ENCODE peak calls at places on chromosome 1, in nine cellular contexts. One of them, this sample, is unnamed.

GRCh38 chr1:205729945-205730610 is 19.9 kb downstream of the NUCKS1 start:
- DNase-seq in AG04450: no peak
- DNase-seq in heart left ventricle: no peak
- DNase-seq in coronary artery: no peak
- DNase-seq in NB4: no peak
- DNase-seq in cardiac fibroblast: no peak
- DNase-seq in GM13977: no peak
- DNase-seq in GM10248: no peak
- DNase-seq in GM23338: no peak
- DNase-seq in this sample: no peak

GRCh38 chr1:212557739-212558664 is 50.6 kb upstream of the ATF3 start:
- DNase-seq in heart left ventricle: peak; percentile 79
- DNase-seq in GM23338: peak; percentile 70
- DNase-seq in NB4: peak; percentile 5
- DNase-seq in AG04450: no peak
- DNase-seq in GM13977: no peak
- DNase-seq in cardiac fibroblast: peak; percentile 9
- DNase-seq in coronary artery: no peak
- DNase-seq in GM10248: no peak
- DNase-seq in this sample: peak; percentile 53

GRCh38 chr1:244969355-244970235 is 105.3 kb upstream of the HNRNPU start:
- DNase-seq in GM13977: peak; percentile 35
- DNase-seq in GM23338: peak; percentile 75
- DNase-seq in heart left ventricle: peak; percentile 87
- DNase-seq in NB4: peak; percentile 90
- DNase-seq in AG04450: peak; percentile 29
- DNase-seq in cardiac fibroblast: peak; percentile 95
- DNase-seq in GM10248: peak; percentile 26
- DNase-seq in coronary artery: peak; percentile 94
- DNase-seq in this sample: peak; percentile 85

GRCh38 chr1:153526132-153526543 is 9.7 kb downstream of the S100A6 start:
- DNase-seq in AG04450: no peak
- DNase-seq in GM10248: no peak
- DNase-seq in GM23338: no peak
- DNase-seq in coronary artery: no peak
- DNase-seq in cardiac fibroblast: no peak
- DNase-seq in NB4: no peak
- DNase-seq in heart left ventricle: no peak
- DNase-seq in GM13977: no peak
- DNase-seq in this sample: peak; percentile 93

GRCh38 chr1:204396015-204396583 is 15.5 kb downstream of the PPP1R15B start:
- DNase-seq in GM13977: no peak
- DNase-seq in cardiac fibroblast: no peak
- DNase-seq in GM23338: no peak
- DNase-seq in GM10248: no peak
- DNase-seq in AG04450: no peak
- DNase-seq in heart left ventricle: no peak
- DNase-seq in NB4: no peak
- DNase-seq in coronary artery: no peak
- DNase-seq in this sample: no peak

GRCh38 chr1:36874271-36875017 is 159.9 kb downstream of the GRIK3 start:
- DNase-seq in cardiac fibroblast: no peak
- DNase-seq in GM10248: no peak
- DNase-seq in NB4: no peak
- DNase-seq in AG04450: no peak
- DNase-seq in GM23338: no peak
- DNase-seq in GM13977: no peak
- DNase-seq in heart left ventricle: no peak
- DNase-seq in coronary artery: peak; percentile 35
- DNase-seq in this sample: no peak

GRCh38 chr1:154019280-154019679 is 28.7 kb downstream of the RPS27 start:
- DNase-seq in AG04450: no peak
- DNase-seq in cardiac fibroblast: no peak
- DNase-seq in GM13977: no peak
- DNase-seq in coronary artery: no peak
- DNase-seq in GM10248: no peak
- DNase-seq in heart left ventricle: no peak
- DNase-seq in NB4: no peak
- DNase-seq in GM23338: no peak
- DNase-seq in this sample: no peak

GRCh38 chr1:10575616-10576015 is 100.9 kb downstream of the PEX14 start:
- DNase-seq in NB4: no peak
- DNase-seq in GM23338: no peak
- DNase-seq in GM13977: no peak
- DNase-seq in heart left ventricle: no peak
- DNase-seq in AG04450: peak; percentile 26
- DNase-seq in GM10248: no peak
- DNase-seq in cardiac fibroblast: peak; percentile 81
- DNase-seq in coronary artery: no peak
- DNase-seq in this sample: peak; percentile 57

GRCh38 chr1:174428739-174429138 is 19.0 kb upstream of the GPR52 start:
- DNase-seq in GM23338: no peak
- DNase-seq in GM10248: no peak
- DNase-seq in coronary artery: no peak
- DNase-seq in AG04450: no peak
- DNase-seq in heart left ventricle: no peak
- DNase-seq in cardiac fibroblast: no peak
- DNase-seq in GM13977: no peak
- DNase-seq in NB4: no peak
- DNase-seq in this sample: no peak

GRCh38 chr1:54273092-54273836 is 73.3 kb downstream of the MRPL37 start:
- DNase-seq in GM13977: no peak
- DNase-seq in NB4: no peak
- DNase-seq in GM10248: no peak
- DNase-seq in AG04450: peak; percentile 83
- DNase-seq in coronary artery: peak; percentile 97
- DNase-seq in heart left ventricle: no peak
- DNase-seq in GM23338: peak; percentile 72
- DNase-seq in cardiac fibroblast: peak; percentile 43
- DNase-seq in this sample: no peak

GRCh38 chr1:91427741-91428140 is 23.1 kb upstream of the HFM1 start:
- DNase-seq in heart left ventricle: no peak
- DNase-seq in NB4: no peak
- DNase-seq in GM13977: no peak
- DNase-seq in coronary artery: no peak
- DNase-seq in cardiac fibroblast: no peak
- DNase-seq in GM23338: peak; percentile 4
- DNase-seq in GM10248: no peak
- DNase-seq in AG04450: no peak
- DNase-seq in this sample: no peak

GRCh38 chr1:71828431-71829012 is 453.8 kb downstream of the NEGR1 start:
- DNase-seq in coronary artery: no peak
- DNase-seq in NB4: no peak
- DNase-seq in heart left ventricle: no peak
- DNase-seq in GM13977: no peak
- DNase-seq in GM23338: no peak
- DNase-seq in cardiac fibroblast: no peak
- DNase-seq in GM10248: no peak
- DNase-seq in AG04450: no peak
- DNase-seq in this sample: no peak

GRCh38 chr1:62395291-62395690 is 41.6 kb upstream of the USP1 start:
- DNase-seq in coronary artery: no peak
- DNase-seq in GM13977: no peak
- DNase-seq in AG04450: no peak
- DNase-seq in GM23338: no peak
- DNase-seq in cardiac fibroblast: no peak
- DNase-seq in NB4: no peak
- DNase-seq in GM10248: no peak
- DNase-seq in heart left ventricle: no peak
- DNase-seq in this sample: no peak

GRCh38 chr1:245060684-245061374 is 94.0 kb upstream of the KIF26B start:
- DNase-seq in coronary artery: no peak
- DNase-seq in NB4: no peak
- DNase-seq in GM10248: no peak
- DNase-seq in cardiac fibroblast: peak; percentile 28
- DNase-seq in heart left ventricle: no peak
- DNase-seq in GM13977: no peak
- DNase-seq in GM23338: no peak
- DNase-seq in AG04450: no peak
- DNase-seq in this sample: no peak

GRCh38 chr1:156671804-156672203 is 5.4 kb downstream of the NES start:
- DNase-seq in heart left ventricle: no peak
- DNase-seq in GM13977: no peak
- DNase-seq in coronary artery: no peak
- DNase-seq in GM10248: no peak
- DNase-seq in cardiac fibroblast: no peak
- DNase-seq in NB4: no peak
- DNase-seq in GM23338: no peak
- DNase-seq in AG04450: no peak
- DNase-seq in this sample: no peak

GRCh38 chr1:19033516-19033840 is 77.0 kb upstream of the IFFO2 start:
- DNase-seq in GM23338: no peak
- DNase-seq in NB4: no peak
- DNase-seq in coronary artery: no peak
- DNase-seq in GM13977: no peak
- DNase-seq in GM10248: no peak
- DNase-seq in cardiac fibroblast: no peak
- DNase-seq in AG04450: no peak
- DNase-seq in heart left ventricle: no peak
- DNase-seq in this sample: peak; percentile 59

GRCh38 chr1:74468982-74469603 is 43.3 kb downstream of the LRRC53 start:
- DNase-seq in GM13977: peak; percentile 45
- DNase-seq in AG04450: peak; percentile 26
- DNase-seq in GM10248: peak; percentile 18
- DNase-seq in GM23338: peak; percentile 77
- DNase-seq in heart left ventricle: no peak
- DNase-seq in NB4: peak; percentile 31
- DNase-seq in cardiac fibroblast: peak; percentile 61
- DNase-seq in coronary artery: no peak
- DNase-seq in this sample: peak; percentile 54

GRCh38 chr1:180522204-180522497 is 19.8 kb upstream of the ACBD6 start:
- DNase-seq in coronary artery: no peak
- DNase-seq in AG04450: no peak
- DNase-seq in GM13977: no peak
- DNase-seq in NB4: no peak
- DNase-seq in cardiac fibroblast: no peak
- DNase-seq in GM23338: peak; percentile 78
- DNase-seq in GM10248: no peak
- DNase-seq in heart left ventricle: no peak
- DNase-seq in this sample: peak; percentile 94
- TF ChIP-seq CTCF in coronary artery: no peak
- TF ChIP-seq CTCF in AG04450: no peak
- TF ChIP-seq CTCF in GM13977: no peak
- TF ChIP-seq CTCF in NB4: no peak
- TF ChIP-seq CTCF in cardiac fibroblast: no peak
- TF ChIP-seq CTCF in GM23338: no peak
- TF ChIP-seq CTCF in GM10248: no peak
- TF ChIP-seq CTCF in heart left ventricle: no peak
- TF ChIP-seq CTCF in this sample: no peak

GRCh38 chr1:236023926-236024565 is 40.8 kb downstream of the NID1 start:
- DNase-seq in GM13977: no peak
- DNase-seq in GM23338: no peak
- DNase-seq in GM10248: no peak
- DNase-seq in AG04450: no peak
- DNase-seq in cardiac fibroblast: no peak
- DNase-seq in heart left ventricle: no peak
- DNase-seq in NB4: no peak
- DNase-seq in coronary artery: no peak
- DNase-seq in this sample: no peak

GRCh38 chr1:236020359-236021000 is 44.4 kb downstream of the NID1 start:
- DNase-seq in cardiac fibroblast: peak; percentile 85
- DNase-seq in coronary artery: no peak
- DNase-seq in GM10248: no peak
- DNase-seq in GM23338: no peak
- DNase-seq in AG04450: no peak
- DNase-seq in heart left ventricle: no peak
- DNase-seq in GM13977: no peak
- DNase-seq in NB4: no peak
- DNase-seq in this sample: no peak

GRCh38 chr1:236018885-236019453 is 45.9 kb downstream of the NID1 start:
- DNase-seq in coronary artery: peak; percentile 89
- DNase-seq in GM10248: no peak
- DNase-seq in cardiac fibroblast: peak; percentile 91
- DNase-seq in AG04450: no peak
- DNase-seq in GM13977: no peak
- DNase-seq in GM23338: no peak
- DNase-seq in NB4: peak; percentile 8
- DNase-seq in heart left ventricle: peak; percentile 84
- DNase-seq in this sample: no peak

GRCh38 chr1:236024655-236025054 is 40.2 kb downstream of the NID1 start:
- DNase-seq in GM13977: no peak
- DNase-seq in coronary artery: no peak
- DNase-seq in NB4: peak; percentile 76
- DNase-seq in GM10248: no peak
- DNase-seq in cardiac fibroblast: no peak
- DNase-seq in AG04450: no peak
- DNase-seq in GM23338: no peak
- DNase-seq in heart left ventricle: no peak
- DNase-seq in this sample: no peak

GRCh38 chr1:236021424-236022135 is 43.3 kb downstream of the NID1 start:
- DNase-seq in GM10248: no peak
- DNase-seq in coronary artery: no peak
- DNase-seq in GM23338: no peak
- DNase-seq in NB4: no peak
- DNase-seq in GM13977: no peak
- DNase-seq in cardiac fibroblast: no peak
- DNase-seq in AG04450: no peak
- DNase-seq in heart left ventricle: no peak
- DNase-seq in this sample: no peak
- TF ChIP-seq CTCF in GM10248: no peak
- TF ChIP-seq CTCF in coronary artery: no peak
- TF ChIP-seq CTCF in GM23338: no peak
- TF ChIP-seq CTCF in NB4: no peak
- TF ChIP-seq CTCF in GM13977: no peak
- TF ChIP-seq CTCF in cardiac fibroblast: no peak
- TF ChIP-seq CTCF in AG04450: no peak
- TF ChIP-seq CTCF in heart left ventricle: no peak
- TF ChIP-seq CTCF in this sample: no peak

GRCh38 chr1:59761440-59761839 is 53.3 kb upstream of the HOOK1 start:
- DNase-seq in AG04450: no peak
- DNase-seq in GM13977: no peak
- DNase-seq in GM10248: no peak
- DNase-seq in cardiac fibroblast: no peak
- DNase-seq in GM23338: no peak
- DNase-seq in NB4: no peak
- DNase-seq in coronary artery: no peak
- DNase-seq in heart left ventricle: no peak
- DNase-seq in this sample: peak; percentile 88
- TF ChIP-seq CTCF in AG04450: no peak
- TF ChIP-seq CTCF in GM13977: no peak
- TF ChIP-seq CTCF in GM10248: no peak
- TF ChIP-seq CTCF in cardiac fibroblast: no peak
- TF ChIP-seq CTCF in GM23338: no peak
- TF ChIP-seq CTCF in NB4: no peak
- TF ChIP-seq CTCF in coronary artery: no peak
- TF ChIP-seq CTCF in heart left ventricle: no peak
- TF ChIP-seq CTCF in this sample: no peak

DNA sequence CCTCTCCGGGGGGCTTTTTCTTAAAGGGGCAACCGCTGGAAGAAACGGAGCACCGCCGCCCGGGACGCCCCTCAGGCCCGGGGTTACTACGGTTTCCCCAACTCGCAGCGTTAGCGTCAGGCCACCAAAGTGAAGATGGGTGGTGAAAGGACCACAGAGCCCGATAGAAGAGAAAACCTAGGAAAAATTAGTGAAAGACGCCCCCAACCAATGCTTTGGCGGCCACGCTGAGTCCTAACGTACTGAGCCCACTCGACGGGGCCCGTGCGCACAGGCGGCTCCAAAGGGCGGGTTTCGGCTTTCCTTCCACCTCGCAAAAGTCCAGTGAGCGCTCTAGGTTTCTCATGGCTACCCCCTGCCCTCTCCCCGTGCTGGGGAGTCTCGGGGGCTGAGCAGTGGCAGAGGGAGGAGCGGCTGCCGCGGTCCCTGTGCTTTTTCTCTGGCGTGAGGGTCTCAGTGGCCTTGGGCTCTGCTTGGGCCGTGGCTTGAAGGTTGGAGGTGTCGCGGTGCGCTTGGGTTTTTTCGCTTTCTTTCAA is 12.2 kb upstream of the SPEN start:
- DNase-seq in AG04450: no peak
- DNase-seq in GM13977: no peak
- DNase-seq in NB4: no peak
- DNase-seq in cardiac fibroblast: no peak
- DNase-seq in coronary artery: no peak
- DNase-seq in GM10248: no peak
- DNase-seq in GM23338: no peak
- DNase-seq in heart left ventricle: no peak
- DNase-seq in this sample: peak; percentile 30
- TF ChIP-seq CTCF in AG04450: no peak
- TF ChIP-seq CTCF in GM13977: no peak
- TF ChIP-seq CTCF in NB4: no peak
- TF ChIP-seq CTCF in cardiac fibroblast: no peak
- TF ChIP-seq CTCF in coronary artery: no peak
- TF ChIP-seq CTCF in GM10248: no peak
- TF ChIP-seq CTCF in GM23338: no peak
- TF ChIP-seq CTCF in heart left ventricle: peak; percentile 3
- TF ChIP-seq CTCF in this sample: no peak

This sample was measured in epithelial cell of esophagus.